ENCODE peak calls at places on chromosome 20, in six cellular contexts. One of them, this sample, is unnamed.

GRCh38 chr20:21104921-21105320 is 1.2 kb downstream of the LINC00237 start:
- DNase-seq in left lung: no peak
- DNase-seq in upper lobe of right lung: no peak
- DNase-seq in PC-9: no peak
- DNase-seq in cardiac muscle cell: no peak
- DNase-seq in CD8-positive, alpha-beta memory T cell: no peak
- DNase-seq in this sample: no peak

GRCh38 chr20:49377326-49377725 is 99.5 kb upstream of the ZNFX1 start:
- DNase-seq in left lung: no peak
- DNase-seq in upper lobe of right lung: no peak
- DNase-seq in PC-9: no peak
- DNase-seq in cardiac muscle cell: no peak
- DNase-seq in CD8-positive, alpha-beta memory T cell: no peak
- DNase-seq in this sample: no peak

GRCh38 chr20:24485981-24486380 is 16.6 kb downstream of the SYNDIG1 start:
- DNase-seq in left lung: no peak
- DNase-seq in upper lobe of right lung: no peak
- DNase-seq in PC-9: no peak
- DNase-seq in cardiac muscle cell: no peak
- DNase-seq in CD8-positive, alpha-beta memory T cell: no peak
- DNase-seq in this sample: no peak

GRCh38 chr20:38252292-38253288 is 7.9 kb downstream of the KIAA1755 start:
- DNase-seq in left lung: no peak
- DNase-seq in upper lobe of right lung: peak; percentile 40
- DNase-seq in PC-9: no peak
- DNase-seq in cardiac muscle cell: peak; percentile 27
- DNase-seq in CD8-positive, alpha-beta memory T cell: no peak
- DNase-seq in this sample: no peak

GRCh38 chr20:34459209-34459608 is 57.0 kb upstream of the DYNLRB1 start:
- DNase-seq in left lung: no peak
- DNase-seq in upper lobe of right lung: no peak
- DNase-seq in PC-9: no peak
- DNase-seq in cardiac muscle cell: no peak
- DNase-seq in CD8-positive, alpha-beta memory T cell: no peak
- DNase-seq in this sample: no peak

GRCh38 chr20:24990810-24991252 is 1.7 kb downstream of the APMAP start:
- DNase-seq in left lung: no peak
- DNase-seq in upper lobe of right lung: no peak
- DNase-seq in PC-9: no peak
- DNase-seq in cardiac muscle cell: no peak
- DNase-seq in CD8-positive, alpha-beta memory T cell: no peak
- DNase-seq in this sample: no peak

GRCh38 chr20:15556869-15557268 is 1016.4 kb downstream of the KIF16B start:
- DNase-seq in left lung: no peak
- DNase-seq in upper lobe of right lung: no peak
- DNase-seq in PC-9: no peak
- DNase-seq in cardiac muscle cell: no peak
- DNase-seq in CD8-positive, alpha-beta memory T cell: no peak
- DNase-seq in this sample: no peak

GRCh38 chr20:33901132-33901523 is 90.0 kb downstream of the CHMP4B start:
- DNase-seq in left lung: no peak
- DNase-seq in upper lobe of right lung: no peak
- DNase-seq in PC-9: no peak
- DNase-seq in cardiac muscle cell: no peak
- DNase-seq in CD8-positive, alpha-beta memory T cell: no peak
- DNase-seq in this sample: no peak

GRCh38 chr20:23225407-23226060 is 125.1 kb upstream of the NXT1 start:
- DNase-seq in left lung: peak; percentile 80
- DNase-seq in upper lobe of right lung: no peak
- DNase-seq in PC-9: peak; percentile 8
- DNase-seq in cardiac muscle cell: no peak
- DNase-seq in CD8-positive, alpha-beta memory T cell: no peak
- DNase-seq in this sample: no peak

GRCh38 chr20:41339957-41340326 is 679 bp upstream of the LPIN3 start:
- DNase-seq in left lung: peak; percentile 88
- DNase-seq in upper lobe of right lung: peak; percentile 94
- DNase-seq in PC-9: peak; percentile 97
- DNase-seq in cardiac muscle cell: peak; percentile 83
- DNase-seq in CD8-positive, alpha-beta memory T cell: peak; percentile 74
- DNase-seq in this sample: peak; percentile 68

GRCh38 chr20:47150403-47151152 is 205.9 kb downstream of the ZMYND8 start:
- DNase-seq in left lung: peak; percentile 69
- DNase-seq in upper lobe of right lung: peak; percentile 76
- DNase-seq in PC-9: peak; percentile 68
- DNase-seq in cardiac muscle cell: peak; percentile 80
- DNase-seq in CD8-positive, alpha-beta memory T cell: no peak
- DNase-seq in this sample: no peak

GRCh38 chr20:49752504-49752903 is 38.8 kb upstream of the B4GALT5 start:
- DNase-seq in left lung: no peak
- DNase-seq in upper lobe of right lung: no peak
- DNase-seq in PC-9: no peak
- DNase-seq in cardiac muscle cell: no peak
- DNase-seq in CD8-positive, alpha-beta memory T cell: no peak
- DNase-seq in this sample: no peak

GRCh38 chr20:23752481-23753193 is 1.9 kb upstream of the CST1 start:
- DNase-seq in left lung: no peak
- DNase-seq in upper lobe of right lung: no peak
- DNase-seq in PC-9: no peak
- DNase-seq in cardiac muscle cell: no peak
- DNase-seq in CD8-positive, alpha-beta memory T cell: no peak
- DNase-seq in this sample: no peak

GRCh38 chr20:15789083-15789482 is 784.2 kb downstream of the KIF16B start:
- DNase-seq in left lung: no peak
- DNase-seq in upper lobe of right lung: no peak
- DNase-seq in PC-9: no peak
- DNase-seq in cardiac muscle cell: no peak
- DNase-seq in CD8-positive, alpha-beta memory T cell: no peak
- DNase-seq in this sample: no peak

GRCh38 chr20:1334761-1335160 is 5.8 kb upstream of the SDCBP2 start:
- DNase-seq in left lung: no peak
- DNase-seq in upper lobe of right lung: no peak
- DNase-seq in PC-9: no peak
- DNase-seq in cardiac muscle cell: no peak
- DNase-seq in CD8-positive, alpha-beta memory T cell: no peak
- DNase-seq in this sample: no peak

GRCh38 chr20:21238400-21238799 is 64.7 kb upstream of the XRN2 start:
- DNase-seq in left lung: no peak
- DNase-seq in upper lobe of right lung: no peak
- DNase-seq in PC-9: no peak
- DNase-seq in cardiac muscle cell: no peak
- DNase-seq in CD8-positive, alpha-beta memory T cell: no peak
- DNase-seq in this sample: no peak

GRCh38 chr20:41149679-41150131 is 12.4 kb downstream of the PLCG1 start:
- DNase-seq in left lung: no peak
- DNase-seq in upper lobe of right lung: no peak
- DNase-seq in PC-9: no peak
- DNase-seq in cardiac muscle cell: no peak
- DNase-seq in CD8-positive, alpha-beta memory T cell: no peak
- DNase-seq in this sample: no peak

GRCh38 chr20:25282034-25282781 is 34.3 kb downstream of the PYGB start:
- DNase-seq in left lung: peak; percentile 30
- DNase-seq in upper lobe of right lung: peak; percentile 58
- DNase-seq in PC-9: no peak
- DNase-seq in cardiac muscle cell: no peak
- DNase-seq in CD8-positive, alpha-beta memory T cell: no peak
- DNase-seq in this sample: no peak

GRCh38 chr20:60729119-60729900 is 522.8 kb upstream of the CDH4 start:
- DNase-seq in left lung: no peak
- DNase-seq in upper lobe of right lung: no peak
- DNase-seq in PC-9: no peak
- DNase-seq in cardiac muscle cell: no peak
- DNase-seq in CD8-positive, alpha-beta memory T cell: no peak
- DNase-seq in this sample: no peak

GRCh38 chr20:46720019-46720418 is 10.6 kb downstream of the SLC2A10 start:
- DNase-seq in left lung: no peak
- DNase-seq in upper lobe of right lung: no peak
- DNase-seq in PC-9: no peak
- DNase-seq in cardiac muscle cell: no peak
- DNase-seq in CD8-positive, alpha-beta memory T cell: no peak
- DNase-seq in this sample: no peak

GRCh38 chr20:34713194-34713943 is 9.2 kb downstream of the TP53INP2 start:
- DNase-seq in left lung: no peak
- DNase-seq in upper lobe of right lung: no peak
- DNase-seq in PC-9: peak; percentile 66
- DNase-seq in cardiac muscle cell: peak; percentile 48
- DNase-seq in CD8-positive, alpha-beta memory T cell: no peak
- DNase-seq in this sample: no peak

GRCh38 chr20:40287683-40288082 is 401.4 kb downstream of the MAFB start:
- DNase-seq in left lung: no peak
- DNase-seq in upper lobe of right lung: no peak
- DNase-seq in PC-9: no peak
- DNase-seq in cardiac muscle cell: no peak
- DNase-seq in CD8-positive, alpha-beta memory T cell: no peak
- DNase-seq in this sample: no peak

GRCh38 chr20:60395993-60396392 is 437.8 kb downstream of the CDH26 start:
- DNase-seq in left lung: no peak
- DNase-seq in upper lobe of right lung: no peak
- DNase-seq in PC-9: no peak
- DNase-seq in cardiac muscle cell: peak; percentile 3
- DNase-seq in CD8-positive, alpha-beta memory T cell: no peak
- DNase-seq in this sample: no peak

GRCh38 chr20:13271098-13271497 is 50.0 kb downstream of the ISM1 start:
- DNase-seq in left lung: no peak
- DNase-seq in upper lobe of right lung: no peak
- DNase-seq in PC-9: no peak
- DNase-seq in cardiac muscle cell: no peak
- DNase-seq in CD8-positive, alpha-beta memory T cell: no peak
- DNase-seq in this sample: no peak
- H3K27ac ChIP-seq in left lung: peak overlapping the region; percentile 31
- H3K27ac ChIP-seq in upper lobe of right lung: no peak overlapping the region
- H3K27ac ChIP-seq in PC-9: no peak overlapping the region
- H3K27ac ChIP-seq in cardiac muscle cell: no peak overlapping the region
- H3K27ac ChIP-seq in CD8-positive, alpha-beta memory T cell: no peak overlapping the region
- H3K27ac ChIP-seq in this sample: no peak overlapping the region

GRCh38 chr20:32159766-32160221 is 47.7 kb downstream of the PLAGL2 start:
- DNase-seq in left lung: no peak
- DNase-seq in upper lobe of right lung: peak; percentile 38
- DNase-seq in PC-9: no peak
- DNase-seq in cardiac muscle cell: no peak
- DNase-seq in CD8-positive, alpha-beta memory T cell: no peak
- DNase-seq in this sample: no peak

GRCh38 chr20:32162367-32162766 is 45.2 kb downstream of the PLAGL2 start:
- DNase-seq in left lung: no peak
- DNase-seq in upper lobe of right lung: no peak
- DNase-seq in PC-9: no peak
- DNase-seq in cardiac muscle cell: no peak
- DNase-seq in CD8-positive, alpha-beta memory T cell: no peak
- DNase-seq in this sample: no peak

GRCh38 chr20:32158943-32159660 is 48.4 kb downstream of the PLAGL2 start:
- DNase-seq in left lung: no peak
- DNase-seq in upper lobe of right lung: peak; percentile 15
- DNase-seq in PC-9: no peak
- DNase-seq in cardiac muscle cell: no peak
- DNase-seq in CD8-positive, alpha-beta memory T cell: no peak
- DNase-seq in this sample: no peak

GRCh38 chr20:32158351-32158750 is 48.8 kb downstream of the TM9SF4 start:
- DNase-seq in left lung: no peak
- DNase-seq in upper lobe of right lung: peak; percentile 32
- DNase-seq in PC-9: no peak
- DNase-seq in cardiac muscle cell: no peak
- DNase-seq in CD8-positive, alpha-beta memory T cell: no peak
- DNase-seq in this sample: no peak

DNA sequence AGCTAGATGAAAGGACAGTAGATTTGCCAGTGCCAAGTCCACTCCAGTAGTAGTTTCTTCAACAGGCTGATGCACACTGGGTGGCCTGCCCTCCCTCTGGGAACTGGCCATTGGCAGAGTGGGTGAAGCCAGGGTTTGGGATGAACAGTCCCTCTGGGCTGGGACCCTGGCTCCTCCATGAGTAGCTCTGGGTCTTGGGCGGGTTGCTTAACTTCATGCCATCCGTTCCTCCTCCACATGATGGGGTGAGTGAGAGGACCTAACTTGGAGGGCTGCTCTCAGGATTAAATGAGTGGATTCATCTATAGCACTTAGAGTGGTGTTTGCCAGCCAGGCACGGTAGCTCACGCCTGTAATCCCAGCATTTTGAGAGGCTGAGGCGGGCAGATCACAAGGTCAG is 47.2 kb downstream of the PLAGL2 start:
- DNase-seq in left lung: no peak
- DNase-seq in upper lobe of right lung: peak; percentile 22
- DNase-seq in PC-9: no peak
- DNase-seq in cardiac muscle cell: no peak
- DNase-seq in CD8-positive, alpha-beta memory T cell: no peak
- DNase-seq in this sample: no peak
- H3K27ac ChIP-seq in left lung: no peak overlapping the region
- H3K27ac ChIP-seq in upper lobe of right lung: no peak overlapping the region
- H3K27ac ChIP-seq in PC-9: no peak overlapping the region
- H3K27ac ChIP-seq in cardiac muscle cell: no peak overlapping the region
- H3K27ac ChIP-seq in CD8-positive, alpha-beta memory T cell: peak overlapping the region; percentile 6
- H3K27ac ChIP-seq in this sample: no peak overlapping the region

DNA sequence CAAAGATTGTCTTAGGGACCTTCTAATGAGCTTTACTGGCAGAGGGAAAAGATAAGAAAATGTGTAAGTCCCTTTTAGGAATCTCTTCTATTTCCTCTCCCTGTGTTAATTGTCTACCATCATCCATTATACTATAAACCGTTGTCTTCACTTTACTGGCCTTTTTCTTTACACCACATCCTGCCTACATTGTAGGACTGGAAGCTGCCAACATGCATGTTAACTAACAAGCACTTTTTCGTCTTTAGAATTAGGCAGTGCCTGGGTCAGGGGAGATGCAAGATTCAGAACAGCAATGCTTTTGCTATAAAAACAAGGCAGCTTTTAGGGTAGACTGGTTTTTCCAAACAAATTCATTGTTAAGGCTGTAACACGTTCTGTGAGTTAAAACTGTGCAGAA is 11.0 kb upstream of the PKIG start:
- DNase-seq in left lung: no peak
- DNase-seq in upper lobe of right lung: no peak
- DNase-seq in PC-9: no peak
- DNase-seq in cardiac muscle cell: no peak
- DNase-seq in CD8-positive, alpha-beta memory T cell: no peak
- DNase-seq in this sample: no peak
- H3K27ac ChIP-seq in left lung: no peak overlapping the region
- H3K27ac ChIP-seq in upper lobe of right lung: no peak overlapping the region
- H3K27ac ChIP-seq in PC-9: no peak overlapping the region
- H3K27ac ChIP-seq in cardiac muscle cell: peak overlapping the region; percentile 57
- H3K27ac ChIP-seq in CD8-positive, alpha-beta memory T cell: no peak overlapping the region
- H3K27ac ChIP-seq in this sample: no peak overlapping the region

DNA sequence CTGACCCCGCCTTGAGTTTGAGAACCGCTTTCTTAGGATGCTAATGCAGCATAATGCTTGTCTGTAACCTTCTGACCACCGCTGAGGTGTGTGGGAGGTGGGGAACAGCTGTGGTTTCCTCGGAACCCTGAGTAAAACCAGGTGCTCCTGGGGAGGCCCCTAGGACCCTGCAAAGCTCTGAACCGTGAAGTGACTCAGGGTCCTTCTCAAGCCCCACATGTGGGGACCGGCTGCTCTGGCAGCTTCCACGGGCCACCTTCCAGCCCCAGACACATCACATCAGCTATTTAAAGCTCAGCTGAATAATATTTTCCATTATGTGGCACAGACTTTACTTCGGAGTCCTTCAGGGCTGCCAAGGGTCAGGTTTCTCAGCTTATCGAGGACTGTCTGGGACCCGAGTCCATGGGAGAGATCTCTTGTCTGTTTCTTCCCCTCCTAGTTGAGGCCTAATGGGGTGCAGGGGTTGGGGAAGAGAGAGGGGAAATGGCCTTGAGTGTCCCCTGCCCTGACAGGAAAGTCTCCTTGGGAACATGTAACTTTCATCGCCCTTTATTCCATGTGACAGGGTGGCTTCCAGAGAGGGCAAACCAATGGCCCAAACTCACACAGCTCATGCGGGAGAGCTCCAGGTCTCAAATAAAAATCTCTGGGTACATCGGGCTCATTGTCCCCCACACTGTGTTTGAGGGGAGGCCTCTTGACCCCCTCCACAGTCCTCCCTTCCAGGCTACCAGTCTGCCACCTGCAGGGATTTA is 186.1 kb upstream of the SLC24A3 start:
- DNase-seq in left lung: no peak
- DNase-seq in upper lobe of right lung: no peak
- DNase-seq in PC-9: no peak
- DNase-seq in cardiac muscle cell: no peak
- DNase-seq in CD8-positive, alpha-beta memory T cell: no peak
- DNase-seq in this sample: no peak
- H3K27ac ChIP-seq in left lung: no peak overlapping the region
- H3K27ac ChIP-seq in upper lobe of right lung: no peak overlapping the region
- H3K27ac ChIP-seq in PC-9: no peak overlapping the region
- H3K27ac ChIP-seq in cardiac muscle cell: no peak overlapping the region
- H3K27ac ChIP-seq in CD8-positive, alpha-beta memory T cell: no peak overlapping the region
- H3K27ac ChIP-seq in this sample: no peak overlapping the region

This sample was measured in caudate nucleus.